ENCODE peak calls at places on chromosome X, in five cellular contexts. Y is pancreas, A is A549, E is GOT3, V is caudate nucleus. Q is an unnamed sample.

GRCh38 chrX:13110427-13111324 is 66.3 kb upstream of the FAM9C start:
- DNase-seq in V (no peak), Y (peak; percentile 44), E (peak; percentile 60), A (peak; percentile 62), Q (no peak)

GRCh38 chrX:53732797-53733196 is 46.3 kb upstream of the HUWE1 start:
- DNase-seq in Y (no peak), V (no peak), E (no peak), A (no peak), Q (no peak)

GRCh38 chrX:2638279-2638678 is 52.8 kb upstream of the CD99 start:
- DNase-seq in A (no peak), V (no peak), Y (no peak), E (no peak), Q (no peak)

GRCh38 chrX:151711787-151712186 is 4.0 kb upstream of the FATE1 start:
- DNase-seq in E (no peak), V (no peak), A (no peak), Y (no peak), Q (no peak)

GRCh38 chrX:47579537-47579936 is 2.7 kb upstream of the TIMP1 start:
- DNase-seq in V (no peak), A (peak; percentile 10), Y (no peak), E (no peak), Q (no peak)

GRCh38 chrX:110407910-110408545 is 49.4 kb downstream of the RTL9 start:
- DNase-seq in A (peak; percentile 54), Y (peak; percentile 63), V (no peak), E (no peak), Q (no peak)

GRCh38 chrX:16804923-16805464 is 18.7 kb downstream of the TXLNG start:
- DNase-seq in A (no peak), Y (no peak), E (no peak), V (no peak), Q (no peak)

GRCh38 chrX:144709841-144710240 is 537.5 kb upstream of the SPANXN1 start:
- DNase-seq in Y (no peak), E (no peak), A (no peak), V (no peak), Q (no peak)

GRCh38 chrX:154021131-154021611 is 1.5 kb upstream of the IRAK1 start:
- DNase-seq in E (no peak), Y (no peak), V (no peak), A (no peak), Q (no peak)

GRCh38 chrX:86148024-86148511 is at the start of gene DACH2:
- DNase-seq in E (no peak), V (peak; percentile 37), Y (peak; percentile 79), A (peak; percentile 58), Q (peak; percentile 51)

GRCh38 chrX:149527705-149528104 is 13.1 kb upstream of the EOLA1 start:
- DNase-seq in V (no peak), A (peak; percentile 20), E (no peak), Y (no peak), Q (no peak)

GRCh38 chrX:19532709-19533108 is 17.4 kb upstream of the MAP3K15 start:
- DNase-seq in Y (no peak), V (no peak), A (no peak), E (no peak), Q (no peak)

GRCh38 chrX:70621743-70622142 is 177.1 kb downstream of the DLG3 start:
- DNase-seq in V (no peak), Y (no peak), E (no peak), A (no peak), Q (no peak)

GRCh38 chrX:153519569-153520285 is 2.3 kb downstream of the ATP2B3 start:
- DNase-seq in V (no peak), E (no peak), A (peak; percentile 47), Y (no peak), Q (no peak)

GRCh38 chrX:130060122-130061069 is 49.9 kb downstream of the ELF4 start:
- DNase-seq in V (no peak), E (peak; percentile 63), Y (peak; percentile 85), A (peak; percentile 88), Q (peak; percentile 76)

GRCh38 chrX:71534773-71535544 is 2.1 kb downstream of the OGT start:
- DNase-seq in V (no peak), Y (no peak), E (no peak), A (no peak), Q (no peak)

GRCh38 chrX:130770615-130771014 is 132.4 kb downstream of the ENOX2 start:
- DNase-seq in A (no peak), Y (no peak), E (no peak), V (no peak), Q (no peak)

GRCh38 chrX:22323541-22323940 is 50.8 kb downstream of the CBLL2 start:
- DNase-seq in A (no peak), E (no peak), Y (no peak), V (no peak), Q (no peak)

GRCh38 chrX:103628386-103629290 is at the start of gene TCEAL1:
- DNase-seq in A (no peak), E (no peak), V (peak; percentile 21), Y (peak; percentile 51), Q (peak; percentile 80)

GRCh38 chrX:119055650-119056049 is 17.1 kb upstream of the CT47C1 start:
- DNase-seq in Y (no peak), V (no peak), A (no peak), E (no peak), Q (no peak)

GRCh38 chrX:39688576-39689373 is 409.0 kb downstream of the BCOR start:
- DNase-seq in A (peak; percentile 23), V (peak; percentile 19), E (peak; percentile 43), Y (peak; percentile 60), Q (peak; percentile 70)

GRCh38 chrX:138709886-138710285 is 1.6 kb downstream of the FGF13 start:
- DNase-seq in A (no peak), E (no peak), Y (no peak), V (no peak), Q (no peak)

GRCh38 chrX:65575024-65575423 is 40.4 kb upstream of the LAS1L start:
- DNase-seq in A (no peak), E (no peak), V (no peak), Y (no peak), Q (no peak)

GRCh38 chrX:77768787-77769186 is 17.2 kb downstream of the ATRX start:
- DNase-seq in E (no peak), Y (no peak), V (no peak), A (no peak), Q (no peak)

GRCh38 chrX:105658136-105658535 is 164.2 kb upstream of the NRK start:
- DNase-seq in V (no peak), E (no peak), Y (no peak), A (no peak), Q (no peak)

GRCh38 chrX:48578661-48579128 is 4.4 kb downstream of the RBM3 start:
- DNase-seq in Y (no peak), E (no peak), V (no peak), A (no peak), Q (no peak)

GRCh38 chrX:71911731-71912050 is 1.0 kb downstream of the NHSL2 start:
- DNase-seq in E (no peak), Y (no peak), A (no peak), V (no peak), Q (no peak)

GRCh38 chrX:100512471-100512870 is 72.3 kb upstream of the TNMD start:
- DNase-seq in E (no peak), Y (no peak), A (peak; percentile 25), V (no peak), Q (no peak)

GRCh38 chrX:138945219-138945618 is 233.7 kb upstream of the FGF13 start:
- DNase-seq in Y (no peak), A (no peak), E (no peak), V (no peak), Q (no peak)

GRCh38 chrX:13721371-13721770 is 13.0 kb downstream of the TRAPPC2 start:
- DNase-seq in E (no peak), Y (no peak), V (no peak), A (no peak), Q (no peak)

GRCh38 chrX:291411-291901 is 10.3 kb downstream of the PLCXD1 start:
- DNase-seq in E (no peak), V (no peak), A (no peak), Y (no peak), Q (no peak)

GRCh38 chrX:151920530-151920929 is 7.8 kb downstream of the MAGEA4 start:
- DNase-seq in A (no peak), E (no peak), V (no peak), Y (no peak), Q (no peak)

GRCh38 chrX:119226431-119226830 is 9.7 kb upstream of the PGRMC1 start:
- DNase-seq in E (no peak), A (no peak), V (no peak), Y (no peak), Q (no peak)

GRCh38 chrX:134173541-134174272 is 63.3 kb upstream of the CCDC160 start:
- DNase-seq in V (no peak), Y (no peak), E (no peak), A (no peak), Q (no peak)

GRCh38 chrX:57417827-57418226 is 131.3 kb downstream of the FAAH2 start:
- DNase-seq in E (no peak), V (no peak), Y (no peak), A (no peak), Q (no peak)

GRCh38 chrX:10450229-10450958 is 170.0 kb downstream of the MID1 start:
- DNase-seq in A (no peak), Y (no peak), E (no peak), V (no peak), Q (no peak)

GRCh38 chrX:113644426-113644825 is 803.8 kb upstream of the AMOT start:
- DNase-seq in A (no peak), Y (no peak), V (no peak), E (no peak), Q (no peak)

GRCh38 chrX:65034641-65035450 is 58.6 kb upstream of the ZC4H2 start:
- DNase-seq in Y (peak; percentile 77), V (peak; percentile 63), E (no peak), A (peak; percentile 25), Q (peak; percentile 84)

GRCh38 chrX:49627030-49627777 is 28.4 kb downstream of the GAGE1 start:
- DNase-seq in Y (peak; percentile 16), E (peak; percentile 1), A (peak; percentile 34), V (no peak), Q (no peak)

Q was measured in left lobe of liver.